ENCODE peak calls at places on chromosomes 2 and 18, in six cellular contexts. B is PC-9; C is CD4-positive, alpha-beta T cell; R is NCI-H446 treated with DMSO at 0.1 percent for 48 hours; G is OCI-LY7; P is activated CD8-positive, alpha-beta memory T cell treated with anti-CD3 and anti-CD28 coated beads, Interleukin-2, amount 50 U/mL, for 4 hours. S is an unnamed sample.

GRCh38 chr18:55268629-55269275 is 309.5 kb upstream of the CCDC68 start:
- DNase-seq in C (no peak), B (no peak), G (no peak), R (no peak), P (no peak), S (no peak)

GRCh38 chr2:83051538-83052192 is 1407.4 kb downstream of the SUCLG1 start:
- DNase-seq in C (no peak), B (no peak), R (no peak), P (no peak), G (no peak), S (no peak)

GRCh38 chr18:77647472-77647871 is 397.8 kb downstream of the GALR1 start:
- DNase-seq in B (no peak), G (no peak), C (no peak), P (no peak), R (no peak), S (no peak)

GRCh38 chr2:175560521-175561164 is 379.1 kb upstream of the ATP5MC3 start:
- DNase-seq in C (no peak), P (no peak), G (no peak), B (no peak), R (no peak), S (no peak)

GRCh38 chr2:240603081-240603835 is 16.7 kb downstream of the CAPN10 start:
- DNase-seq in P (peak), B (no peak), R (no peak), C (no peak), G (no peak), S (no peak)

GRCh38 chr2:167127135-167127534 is 238.9 kb downstream of the XIRP2 start:
- DNase-seq in B (no peak), R (peak), C (no peak), G (peak), P (no peak), S (no peak)

GRCh38 chr2:127569274-127570065 is 34.0 kb downstream of the MYO7B start:
- DNase-seq in G (no peak), R (no peak), P (no peak), C (no peak), B (peak), S (no peak)

GRCh38 chr2:157443795-157444642 is at the start of gene CYTIP:
- DNase-seq in C (peak), R (no peak), B (no peak), P (peak), G (peak), S (no peak)